ENCODE peak calls at places on chromosomes 16 and 17, in ten cellular contexts. H, E, L, V, P, G, N, J, A and F are unnamed samples. For H3K9me3, the result is how much of the 10 kb centered on the place peaks cover.

GRCh38 chr16:14186954-14187306 is 115.8 kb downstream of the MRTFB start:
- ATAC-seq in J (peak), H (peak), P (peak), V (no peak), E (no peak), L (no peak), A (no peak), N (peak), G (no peak), F (no peak)

GRCh38 chr16:20849587-20850390 is 43.5 kb downstream of the REXO5 start:
- ATAC-seq in H (peak), A (peak), P (peak), V (peak), G (peak), N (no peak), J (peak), E (peak), L (peak), F (no peak)

GRCh38 chr17:61496174-61496956 is 44.1 kb downstream of the TBX4 start:
- ATAC-seq in J (no peak), N (no peak), H (no peak), L (no peak), P (no peak), E (no peak), G (no peak), V (no peak), A (no peak), F (no peak)

GRCh38 chr16:48608452-48608851 is 1.5 kb downstream of the N4BP1 start:
- ATAC-seq in A (no peak), V (no peak), H (peak), P (no peak), L (peak), E (no peak), N (no peak), G (peak), J (no peak), F (no peak)

GRCh38 chr17:78719630-78720298 is 62.3 kb downstream of the CYTH1 start:
- ATAC-seq in A (no peak), E (no peak), N (no peak), P (no peak), L (no peak), G (no peak), H (no peak), J (no peak), V (no peak), F (no peak)

GRCh38 chr16:56861092-56861610 is 3.9 kb upstream of the SLC12A3 start:
- ATAC-seq in J (no peak), A (peak), N (no peak), P (no peak), E (no peak), L (peak), V (no peak), H (peak), G (no peak), F (no peak)

GRCh38 chr16:9102379-9102778 is 10.9 kb downstream of the HAPSTR1 start:
- ATAC-seq in N (no peak), V (no peak), E (no peak), G (no peak), A (no peak), L (no peak), P (no peak), J (no peak), H (no peak), F (peak)

GRCh38 chr16:1597154-1597553 is 14.7 kb downstream of the IFT140 start:
- ATAC-seq in L (no peak), A (no peak), G (peak), E (no peak), H (peak), V (no peak), N (no peak), P (no peak), J (no peak), F (no peak)

GRCh38 chr16:73872856-73873255 is 423.8 kb upstream of the PSMD7 start:
- ATAC-seq in L (no peak), J (no peak), E (no peak), G (no peak), N (no peak), P (no peak), A (no peak), H (no peak), V (no peak), F (no peak)

GRCh38 chr17:79220715-79221291 is 146.2 kb downstream of the ENGASE start:
- ATAC-seq in A (no peak), N (no peak), E (no peak), H (peak), G (no peak), V (no peak), J (no peak), L (no peak), P (no peak), F (no peak)

GRCh38 chr17:28725166-28725659 is 820 bp downstream of the TLCD1 start:
- ATAC-seq in N (no peak), G (no peak), J (no peak), E (no peak), H (no peak), A (no peak), V (no peak), P (no peak), L (no peak), F (no peak)

GRCh38 chr16:88809676-88810165 is 2.0 kb downstream of the APRT start:
- ATAC-seq in J (no peak), V (no peak), P (no peak), A (no peak), L (no peak), E (no peak), N (no peak), H (no peak), G (no peak), F (no peak)

GRCh38 chr16:83215417-83216001 is 588.7 kb downstream of the CDH13 start:
- ATAC-seq in V (no peak), J (no peak), A (no peak), E (peak), N (no peak), L (no peak), P (no peak), H (peak), G (peak), F (no peak)

GRCh38 chr16:70715113-70715711 is 29.4 kb upstream of the MTSS2 start:
- ATAC-seq in E (peak), J (peak), N (peak), P (peak), A (peak), L (no peak), G (peak), V (peak), H (peak), F (peak)

GRCh38 chr17:57911834-57912673 is 43.2 kb downstream of the CUEDC1 start:
- ATAC-seq in H (peak), N (peak), E (peak), G (peak), J (peak), V (peak), P (peak), L (no peak), A (peak), F (peak)

GRCh38 chr17:17911003-17911613 is 61.1 kb downstream of the TOM1L2 start:
- ATAC-seq in E (no peak), G (peak), H (peak), N (peak), J (peak), P (peak), V (no peak), L (no peak), A (no peak), F (no peak)

GRCh38 chr16:56295739-56296527 is 104.6 kb downstream of the GNAO1 start:
- ATAC-seq in P (peak), L (no peak), H (no peak), A (no peak), N (peak), E (no peak), V (no peak), J (no peak), G (no peak), F (no peak)

GRCh38 chr16:21028728-21029127 is 121.9 kb downstream of the DNAH3 start:
- ATAC-seq in V (no peak), G (no peak), P (no peak), H (no peak), J (no peak), L (no peak), E (no peak), A (no peak), N (no peak), F (no peak)

GRCh38 chr16:62406387-62406786 is 370.1 kb upstream of the CDH8 start:
- ATAC-seq in H (no peak), G (no peak), P (no peak), N (no peak), E (no peak), J (no peak), V (no peak), L (no peak), A (no peak), F (no peak)

GRCh38 chr17:2212328-2212981 is 91.1 kb downstream of the SMG6 start:
- ATAC-seq in N (no peak), G (no peak), E (peak), A (no peak), L (no peak), J (peak), H (peak), P (peak), V (no peak), F (peak)

GRCh38 chr16:68062910-68063393 is 22.2 kb upstream of the NFATC3 start:
- ATAC-seq in G (no peak), H (no peak), P (no peak), N (no peak), V (no peak), E (no peak), J (no peak), L (peak), A (no peak), F (no peak)

DNA sequence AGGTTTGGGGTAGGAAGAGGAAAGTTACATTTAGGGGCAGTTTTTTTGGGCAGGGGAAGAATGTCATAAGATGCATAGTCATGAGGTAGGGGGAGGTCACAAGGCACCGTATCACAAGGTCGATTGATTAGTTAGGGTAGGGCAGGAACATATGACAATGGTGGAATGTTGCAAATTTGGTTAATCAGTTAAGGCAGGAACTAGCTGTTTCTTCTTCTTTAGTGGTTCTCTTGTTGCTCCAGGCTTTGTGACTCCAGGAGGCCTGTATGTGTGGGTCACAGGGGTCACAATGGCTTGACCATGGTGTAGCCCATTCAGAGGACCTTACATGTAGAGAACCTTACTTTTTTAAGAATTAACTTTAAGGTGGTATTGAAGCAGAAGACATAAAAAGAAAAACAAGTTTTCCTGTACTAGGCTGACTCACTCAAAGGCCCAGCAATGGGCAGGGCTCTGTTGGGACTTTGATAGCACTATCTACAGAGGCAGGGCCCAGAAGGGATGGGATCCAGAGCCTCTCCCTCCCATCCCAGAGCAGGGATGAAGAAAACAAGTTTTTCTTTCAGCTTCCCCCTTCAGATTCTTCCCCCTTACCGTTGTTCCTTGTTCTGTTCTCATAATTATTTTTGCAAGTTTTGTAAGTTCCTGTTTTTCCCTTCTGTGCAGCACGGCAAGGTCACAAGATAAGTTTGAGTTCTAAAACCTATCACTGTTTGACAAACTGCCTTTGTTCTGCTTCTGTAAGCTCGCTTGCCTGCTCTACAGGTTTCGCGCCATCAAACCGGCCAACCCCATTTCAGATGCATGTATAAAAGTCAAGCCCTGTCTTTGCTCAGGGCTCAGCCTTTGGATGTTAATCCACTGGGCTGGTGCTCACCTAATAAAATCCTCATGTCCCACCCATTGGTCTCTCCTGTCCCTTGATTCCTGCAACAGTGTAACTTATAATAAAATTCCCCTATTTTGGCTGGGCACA is 45.8 kb upstream of the ATF7IP2 start:
- ATAC-seq in P (no peak), A (no peak), N (no peak), J (no peak), G (peak), V (no peak), E (no peak), L (no peak), H (no peak), F (no peak)
- H3K9me3 ChIP-seq in P (under half), A (under half), N (under half), J (under half), G (under half), V (under half), E (under half), L (under half), H (half or more), F (half or more)

GRCh38 chr16:2785101-2785991 is 2.0 kb downstream of the PRSS33 start:
- ATAC-seq in A (peak), J (peak), G (peak), P (peak), L (peak), E (peak), H (peak), V (no peak), N (no peak), F (peak)
- TF ChIP-seq CTCF in A (no peak), J (no peak), G (peak), P (peak), L (peak), E (peak), H (peak), V (no peak), N (no peak), F (no peak)

DNA sequence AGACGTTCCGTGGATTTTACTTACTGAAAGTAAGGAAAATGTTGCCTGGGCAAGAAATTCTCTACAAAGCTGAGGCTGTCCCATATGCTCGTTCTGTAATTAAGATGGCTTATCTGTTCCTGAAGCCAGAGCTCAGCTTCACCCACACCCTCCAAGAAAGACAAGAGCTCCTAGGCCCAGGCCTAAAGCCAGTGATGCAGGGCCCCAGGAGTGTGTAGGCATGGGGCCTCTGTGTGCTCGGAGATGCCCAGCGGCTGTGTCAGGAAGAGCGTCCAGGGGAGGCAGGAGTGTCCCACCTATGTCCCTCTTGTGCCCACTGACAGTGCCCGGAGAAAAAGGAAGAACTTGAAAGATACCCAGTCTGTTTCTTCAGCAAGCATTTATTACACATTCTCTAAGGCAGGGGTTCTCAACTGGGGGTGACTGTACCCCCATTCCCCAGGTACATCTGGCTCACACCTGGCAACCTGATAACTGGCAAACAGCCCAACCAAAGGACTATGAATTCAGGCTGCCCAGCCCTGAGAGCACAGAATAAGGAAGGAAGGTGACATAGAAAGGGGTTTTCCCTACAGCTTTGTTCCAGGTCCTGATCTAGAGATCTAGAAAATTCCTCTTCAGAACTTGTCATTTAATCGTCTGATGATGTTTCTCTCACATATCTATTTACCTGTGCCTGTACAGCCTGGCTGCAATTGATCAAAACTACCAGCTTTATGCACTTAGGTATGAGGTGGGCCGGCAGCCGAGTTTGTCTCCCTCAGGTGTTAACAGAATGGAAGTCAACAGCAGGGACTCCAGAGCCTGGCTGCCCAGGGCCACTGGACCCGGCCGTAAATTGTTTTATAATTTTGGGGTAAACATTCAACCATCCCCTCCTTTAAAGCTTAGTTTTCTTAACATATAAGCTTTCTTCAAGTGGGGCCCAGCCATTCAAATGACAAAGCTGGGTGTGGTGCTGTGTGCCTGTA is 12.0 kb downstream of the SNN start:
- ATAC-seq in G (no peak), A (no peak), V (no peak), J (no peak), P (no peak), H (no peak), N (no peak), E (no peak), L (no peak), F (no peak)
- H3K4me3 ChIP-seq in G (no peak), A (no peak), V (no peak), J (no peak), P (no peak), H (no peak), N (no peak), E (no peak), L (no peak), F (no peak)

GRCh38 chr17:31013844-31014243 is 43.0 kb downstream of the RNF135 start:
- ATAC-seq in A (no peak), P (no peak), H (no peak), N (no peak), V (no peak), G (no peak), E (no peak), J (no peak), L (no peak), F (no peak)

GRCh38 chr17:31015639-31016038 is 44.8 kb downstream of the RNF135 start:
- ATAC-seq in P (no peak), J (no peak), A (no peak), E (no peak), V (no peak), N (no peak), G (no peak), L (no peak), H (no peak), F (no peak)

GRCh38 chr17:31019004-31019403 is 48.2 kb downstream of the RNF135 start:
- ATAC-seq in H (no peak), V (no peak), J (no peak), G (no peak), L (no peak), E (no peak), A (no peak), N (no peak), P (no peak), F (no peak)
- H3K9me3 ChIP-seq in H (under half), V (under half), J (under half), G (under half), L (under half), E (under half), A (under half), N (under half), P (under half), F (under half)

DNA sequence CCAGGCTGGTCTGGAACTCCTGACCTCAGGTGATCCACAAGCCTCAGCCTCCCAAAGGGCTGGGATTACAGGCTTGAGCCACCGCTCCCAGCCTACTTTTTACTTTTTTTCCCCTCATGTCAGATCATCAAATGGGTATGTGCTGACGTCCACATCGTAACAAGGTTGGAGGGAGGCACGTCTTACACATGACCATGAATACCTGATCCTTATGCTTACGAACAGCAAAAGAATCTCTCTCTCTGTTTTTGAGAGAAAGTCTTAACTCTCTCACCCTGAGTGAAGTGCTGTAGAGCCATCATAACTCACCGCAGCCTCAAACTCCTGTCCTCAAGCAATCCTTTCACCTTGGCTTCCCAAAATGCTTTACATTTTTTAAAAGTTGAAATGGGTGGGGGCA is 29.5 kb upstream of the TMEM92 start:
- ATAC-seq in N (no peak), J (no peak), L (no peak), H (no peak), E (no peak), P (no peak), A (no peak), G (no peak), V (no peak), F (no peak)
- TF ChIP-seq CTCF in N (no peak), J (no peak), L (no peak), H (no peak), E (no peak), P (no peak), A (no peak), G (no peak), V (no peak), F (no peak)

DNA sequence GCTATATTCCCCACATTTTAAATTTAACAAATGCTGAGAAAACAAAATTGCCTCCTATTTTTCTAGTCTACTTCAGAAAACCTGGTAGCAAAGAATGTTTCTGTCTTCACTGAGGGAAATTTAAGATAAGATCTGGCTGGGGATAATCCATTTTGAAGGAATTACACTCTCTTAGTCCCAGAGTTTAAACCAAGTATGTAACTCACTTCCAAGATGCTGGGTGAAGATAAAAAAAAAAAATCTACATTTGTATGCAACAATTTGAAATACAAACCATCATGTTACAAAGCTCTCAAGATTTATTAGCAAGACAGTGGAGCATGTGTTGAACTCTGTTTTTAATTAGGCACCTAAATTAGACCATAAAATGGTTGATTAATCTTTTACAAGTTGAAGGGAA is 5.7 kb downstream of the HS3ST3B1 start:
- ATAC-seq in E (no peak), H (no peak), V (no peak), N (no peak), A (no peak), J (no peak), L (no peak), G (no peak), P (no peak), F (no peak)
- H3K4me3 ChIP-seq in E (no peak), H (no peak), V (no peak), N (no peak), A (no peak), J (no peak), L (no peak), G (no peak), P (no peak), F (no peak)

DNA sequence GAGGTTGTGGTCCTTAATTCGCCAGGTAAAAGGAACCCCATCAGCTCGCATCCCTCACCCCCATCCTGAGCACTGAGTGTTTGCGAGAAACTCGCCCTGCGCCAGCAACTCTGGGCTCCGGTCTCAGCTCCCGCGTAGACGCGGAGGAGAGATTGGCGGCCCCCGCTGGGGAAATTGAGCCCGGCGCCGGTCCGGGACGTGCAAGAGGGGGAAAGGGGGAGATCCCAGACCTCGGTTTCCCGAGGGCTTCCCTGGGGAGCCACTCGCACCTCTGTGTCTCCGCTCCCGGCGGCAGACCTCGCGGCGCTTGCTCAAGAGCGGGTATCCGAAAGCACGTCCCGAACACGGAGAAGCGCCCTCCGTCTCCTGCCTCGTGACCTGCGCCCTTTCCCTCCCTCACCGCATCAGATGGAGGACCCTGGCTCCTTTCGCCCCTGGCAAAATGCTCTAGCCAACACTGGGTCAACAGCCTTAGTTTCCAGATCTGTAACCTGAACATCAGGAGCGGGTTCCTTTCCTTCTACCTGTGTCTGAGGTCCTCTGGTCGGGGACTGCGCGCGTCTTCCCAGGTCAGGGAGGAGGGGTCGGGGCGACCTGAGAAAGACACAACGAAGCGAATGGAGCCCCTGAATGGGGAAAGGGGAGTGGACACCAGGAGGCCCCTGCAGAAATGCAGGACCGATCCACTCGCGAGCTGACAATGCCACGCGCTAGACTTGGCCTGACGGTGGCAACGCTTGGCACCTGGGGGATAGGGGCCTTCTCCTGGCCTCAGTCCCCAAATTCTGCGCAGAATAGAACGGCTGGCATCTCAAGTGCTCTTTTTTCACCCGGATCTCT is 2.9 kb upstream of the SOX9 start:
- ATAC-seq in J (no peak), A (no peak), G (no peak), H (no peak), P (no peak), L (no peak), E (no peak), V (no peak), N (no peak), F (no peak)
- H3K9me3 ChIP-seq in J (under half), A (under half), G (under half), H (under half), P (under half), L (under half), E (under half), V (under half), N (under half), F (under half)